ENCODE peak calls at places on chromosomes 6 and 20, in seven cellular contexts. One of them, this sample, is unnamed.

GRCh38 chr6:149716584-149716983 is 1.3 kb downstream of the LATS1 start:
- DNase-seq in NCI-H1105: no peak
- DNase-seq in adipocyte: peak
- DNase-seq in skeletal muscle cell: no peak
- DNase-seq in AG10803: no peak
- DNase-seq in left lobe of liver: no peak
- DNase-seq in hippocampal formation: no peak
- DNase-seq in this sample: no peak

GRCh38 chr6:29627762-29628418 is 5.1 kb downstream of the GABBR1 start:
- DNase-seq in NCI-H1105: peak
- DNase-seq in adipocyte: peak
- DNase-seq in skeletal muscle cell: peak
- DNase-seq in AG10803: peak
- DNase-seq in left lobe of liver: no peak
- DNase-seq in hippocampal formation: peak
- DNase-seq in this sample: peak

GRCh38 chr6:154606457-154606856 is 96.0 kb upstream of the CNKSR3 start:
- DNase-seq in NCI-H1105: no peak
- DNase-seq in adipocyte: no peak
- DNase-seq in skeletal muscle cell: no peak
- DNase-seq in AG10803: no peak
- DNase-seq in left lobe of liver: no peak
- DNase-seq in hippocampal formation: no peak
- DNase-seq in this sample: no peak

GRCh38 chr20:40519928-40520327 is 169.1 kb downstream of the MAFB start:
- DNase-seq in NCI-H1105: no peak
- DNase-seq in adipocyte: no peak
- DNase-seq in skeletal muscle cell: no peak
- DNase-seq in AG10803: no peak
- DNase-seq in left lobe of liver: no peak
- DNase-seq in hippocampal formation: no peak
- DNase-seq in this sample: no peak

GRCh38 chr6:134198093-134198492 is 119.8 kb downstream of the SGK1 start:
- DNase-seq in NCI-H1105: no peak
- DNase-seq in adipocyte: no peak
- DNase-seq in skeletal muscle cell: no peak
- DNase-seq in AG10803: no peak
- DNase-seq in left lobe of liver: no peak
- DNase-seq in hippocampal formation: no peak
- DNase-seq in this sample: no peak

GRCh38 chr6:7590918-7591302 is 912 bp downstream of the SNRNP48 start:
- DNase-seq in NCI-H1105: no peak
- DNase-seq in adipocyte: peak
- DNase-seq in skeletal muscle cell: no peak
- DNase-seq in AG10803: peak
- DNase-seq in left lobe of liver: peak
- DNase-seq in hippocampal formation: peak
- DNase-seq in this sample: no peak

GRCh38 chr6:129901910-129902309 is 40.8 kb upstream of the TMEM244 start:
- DNase-seq in NCI-H1105: no peak
- DNase-seq in adipocyte: no peak
- DNase-seq in skeletal muscle cell: no peak
- DNase-seq in AG10803: no peak
- DNase-seq in left lobe of liver: no peak
- DNase-seq in hippocampal formation: no peak
- DNase-seq in this sample: no peak

GRCh38 chr6:7153807-7154206 is 46.0 kb downstream of the RREB1 start:
- DNase-seq in NCI-H1105: no peak
- DNase-seq in adipocyte: no peak
- DNase-seq in skeletal muscle cell: no peak
- DNase-seq in AG10803: no peak
- DNase-seq in left lobe of liver: no peak
- DNase-seq in hippocampal formation: no peak
- DNase-seq in this sample: peak

GRCh38 chr6:19988555-19988954 is 151.4 kb downstream of the ID4 start:
- DNase-seq in NCI-H1105: no peak
- DNase-seq in adipocyte: peak
- DNase-seq in skeletal muscle cell: no peak
- DNase-seq in AG10803: peak
- DNase-seq in left lobe of liver: no peak
- DNase-seq in hippocampal formation: no peak
- DNase-seq in this sample: no peak

GRCh38 chr6:151842816-151843215 is 35.3 kb downstream of the ESR1 start:
- DNase-seq in NCI-H1105: no peak
- DNase-seq in adipocyte: no peak
- DNase-seq in skeletal muscle cell: no peak
- DNase-seq in AG10803: peak
- DNase-seq in left lobe of liver: no peak
- DNase-seq in hippocampal formation: no peak
- DNase-seq in this sample: no peak

GRCh38 chr6:69917834-69918233 is 51.5 kb downstream of the COL19A1 start:
- DNase-seq in NCI-H1105: no peak
- DNase-seq in adipocyte: peak
- DNase-seq in skeletal muscle cell: peak
- DNase-seq in AG10803: peak
- DNase-seq in left lobe of liver: no peak
- DNase-seq in hippocampal formation: no peak
- DNase-seq in this sample: no peak

GRCh38 chr6:22447862-22448261 is 121.5 kb upstream of the HDGFL1 start:
- DNase-seq in NCI-H1105: no peak
- DNase-seq in adipocyte: peak
- DNase-seq in skeletal muscle cell: no peak
- DNase-seq in AG10803: no peak
- DNase-seq in left lobe of liver: no peak
- DNase-seq in hippocampal formation: no peak
- DNase-seq in this sample: no peak

GRCh38 chr6:42137192-42137753 is 5.1 kb downstream of the C6orf132 start:
- DNase-seq in NCI-H1105: no peak
- DNase-seq in adipocyte: no peak
- DNase-seq in skeletal muscle cell: no peak
- DNase-seq in AG10803: no peak
- DNase-seq in left lobe of liver: no peak
- DNase-seq in hippocampal formation: no peak
- DNase-seq in this sample: no peak

GRCh38 chr20:42886046-42886445 is 303.7 kb downstream of the PTPRT start:
- DNase-seq in NCI-H1105: no peak
- DNase-seq in adipocyte: no peak
- DNase-seq in skeletal muscle cell: no peak
- DNase-seq in AG10803: no peak
- DNase-seq in left lobe of liver: no peak
- DNase-seq in hippocampal formation: no peak
- DNase-seq in this sample: no peak

GRCh38 chr6:37456816-37457560 is 24.0 kb downstream of the CMTR1 start:
- DNase-seq in NCI-H1105: no peak
- DNase-seq in adipocyte: peak
- DNase-seq in skeletal muscle cell: peak
- DNase-seq in AG10803: peak
- DNase-seq in left lobe of liver: no peak
- DNase-seq in hippocampal formation: no peak
- DNase-seq in this sample: no peak

GRCh38 chr6:54419885-54420284 is 111.6 kb downstream of the TINAG start:
- DNase-seq in NCI-H1105: no peak
- DNase-seq in adipocyte: peak
- DNase-seq in skeletal muscle cell: peak
- DNase-seq in AG10803: peak
- DNase-seq in left lobe of liver: no peak
- DNase-seq in hippocampal formation: no peak
- DNase-seq in this sample: no peak

GRCh38 chr6:129280719-129281118 is 397.8 kb downstream of the LAMA2 start:
- DNase-seq in NCI-H1105: peak
- DNase-seq in adipocyte: no peak
- DNase-seq in skeletal muscle cell: no peak
- DNase-seq in AG10803: no peak
- DNase-seq in left lobe of liver: no peak
- DNase-seq in hippocampal formation: no peak
- DNase-seq in this sample: no peak

GRCh38 chr20:37938181-37938775 is 35.4 kb downstream of the VSTM2L start:
- DNase-seq in NCI-H1105: no peak
- DNase-seq in adipocyte: no peak
- DNase-seq in skeletal muscle cell: no peak
- DNase-seq in AG10803: no peak
- DNase-seq in left lobe of liver: no peak
- DNase-seq in hippocampal formation: no peak
- DNase-seq in this sample: no peak

GRCh38 chr20:59789641-59790040 is 143.8 kb downstream of the SYCP2 start:
- DNase-seq in NCI-H1105: no peak
- DNase-seq in adipocyte: no peak
- DNase-seq in skeletal muscle cell: no peak
- DNase-seq in AG10803: no peak
- DNase-seq in left lobe of liver: peak
- DNase-seq in hippocampal formation: no peak
- DNase-seq in this sample: peak

GRCh38 chr6:2221724-2222274 is 23.6 kb downstream of the GMDS start:
- DNase-seq in NCI-H1105: no peak
- DNase-seq in adipocyte: no peak
- DNase-seq in skeletal muscle cell: no peak
- DNase-seq in AG10803: no peak
- DNase-seq in left lobe of liver: no peak
- DNase-seq in hippocampal formation: no peak
- DNase-seq in this sample: no peak

GRCh38 chr6:28208180-28208659 is 16.9 kb upstream of the ZSCAN9 start:
- DNase-seq in NCI-H1105: no peak
- DNase-seq in adipocyte: peak
- DNase-seq in skeletal muscle cell: no peak
- DNase-seq in AG10803: no peak
- DNase-seq in left lobe of liver: no peak
- DNase-seq in hippocampal formation: no peak
- DNase-seq in this sample: no peak

GRCh38 chr20:45957021-45957941 is 14.7 kb downstream of the ZNF335 start:
- DNase-seq in NCI-H1105: no peak
- DNase-seq in adipocyte: no peak
- DNase-seq in skeletal muscle cell: no peak
- DNase-seq in AG10803: no peak
- DNase-seq in left lobe of liver: no peak
- DNase-seq in hippocampal formation: no peak
- DNase-seq in this sample: no peak

GRCh38 chr6:10297825-10298224 is 117.0 kb downstream of the TFAP2A start:
- DNase-seq in NCI-H1105: no peak
- DNase-seq in adipocyte: peak
- DNase-seq in skeletal muscle cell: no peak
- DNase-seq in AG10803: peak
- DNase-seq in left lobe of liver: no peak
- DNase-seq in hippocampal formation: no peak
- DNase-seq in this sample: no peak

GRCh38 chr6:145813285-145814034 is 1.1 kb downstream of the FBXO30 start:
- DNase-seq in NCI-H1105: peak
- DNase-seq in adipocyte: peak
- DNase-seq in skeletal muscle cell: peak
- DNase-seq in AG10803: peak
- DNase-seq in left lobe of liver: no peak
- DNase-seq in hippocampal formation: no peak
- DNase-seq in this sample: no peak

GRCh38 chr6:153145591-153145990 is 14.5 kb upstream of the RGS17 start:
- DNase-seq in NCI-H1105: peak
- DNase-seq in adipocyte: no peak
- DNase-seq in skeletal muscle cell: no peak
- DNase-seq in AG10803: no peak
- DNase-seq in left lobe of liver: no peak
- DNase-seq in hippocampal formation: no peak
- DNase-seq in this sample: no peak

GRCh38 chr6:2531426-2532208 is 219.1 kb downstream of the MYLK4 start:
- DNase-seq in NCI-H1105: no peak
- DNase-seq in adipocyte: peak
- DNase-seq in skeletal muscle cell: peak
- DNase-seq in AG10803: peak
- DNase-seq in left lobe of liver: no peak
- DNase-seq in hippocampal formation: no peak
- DNase-seq in this sample: no peak

GRCh38 chr6:152271681-152272464 is 365.3 kb downstream of the SYNE1 start:
- DNase-seq in NCI-H1105: no peak
- DNase-seq in adipocyte: peak
- DNase-seq in skeletal muscle cell: no peak
- DNase-seq in AG10803: peak
- DNase-seq in left lobe of liver: no peak
- DNase-seq in hippocampal formation: peak
- DNase-seq in this sample: no peak

GRCh38 chr6:116371384-116372209 is 850 bp downstream of the DSE start:
- DNase-seq in NCI-H1105: no peak
- DNase-seq in adipocyte: peak
- DNase-seq in skeletal muscle cell: peak
- DNase-seq in AG10803: peak
- DNase-seq in left lobe of liver: peak
- DNase-seq in hippocampal formation: peak
- DNase-seq in this sample: peak

GRCh38 chr6:88141641-88142298 is 24.4 kb downstream of the CNR1 start:
- DNase-seq in NCI-H1105: no peak
- DNase-seq in adipocyte: no peak
- DNase-seq in skeletal muscle cell: no peak
- DNase-seq in AG10803: no peak
- DNase-seq in left lobe of liver: no peak
- DNase-seq in hippocampal formation: no peak
- DNase-seq in this sample: no peak

GRCh38 chr20:61120595-61121515 is 131.2 kb upstream of the CDH4 start:
- DNase-seq in NCI-H1105: peak
- DNase-seq in adipocyte: peak
- DNase-seq in skeletal muscle cell: peak
- DNase-seq in AG10803: peak
- DNase-seq in left lobe of liver: no peak
- DNase-seq in hippocampal formation: no peak
- DNase-seq in this sample: peak

GRCh38 chr20:14790771-14791517 is 453.5 kb upstream of the FLRT3 start:
- DNase-seq in NCI-H1105: no peak
- DNase-seq in adipocyte: peak
- DNase-seq in skeletal muscle cell: peak
- DNase-seq in AG10803: peak
- DNase-seq in left lobe of liver: no peak
- DNase-seq in hippocampal formation: no peak
- DNase-seq in this sample: no peak

GRCh38 chr20:34578521-34579147 is 20.1 kb downstream of the MAP1LC3A start:
- DNase-seq in NCI-H1105: no peak
- DNase-seq in adipocyte: no peak
- DNase-seq in skeletal muscle cell: no peak
- DNase-seq in AG10803: no peak
- DNase-seq in left lobe of liver: no peak
- DNase-seq in hippocampal formation: no peak
- DNase-seq in this sample: peak

GRCh38 chr20:36154696-36155628 is at the start of gene EPB41L1:
- DNase-seq in NCI-H1105: no peak
- DNase-seq in adipocyte: peak
- DNase-seq in skeletal muscle cell: no peak
- DNase-seq in AG10803: no peak
- DNase-seq in left lobe of liver: no peak
- DNase-seq in hippocampal formation: peak
- DNase-seq in this sample: no peak

GRCh38 chr6:121592955-121593665 is 157.7 kb downstream of the GJA1 start:
- DNase-seq in NCI-H1105: peak
- DNase-seq in adipocyte: peak
- DNase-seq in skeletal muscle cell: no peak
- DNase-seq in AG10803: peak
- DNase-seq in left lobe of liver: no peak
- DNase-seq in hippocampal formation: no peak
- DNase-seq in this sample: no peak

GRCh38 chr6:125957845-125958244 is 1.3 kb downstream of the HINT3 start:
- DNase-seq in NCI-H1105: no peak
- DNase-seq in adipocyte: peak
- DNase-seq in skeletal muscle cell: no peak
- DNase-seq in AG10803: peak
- DNase-seq in left lobe of liver: no peak
- DNase-seq in hippocampal formation: no peak
- DNase-seq in this sample: no peak

GRCh38 chr6:138012682-138013081 is 94.5 kb downstream of the PERP start:
- DNase-seq in NCI-H1105: no peak
- DNase-seq in adipocyte: no peak
- DNase-seq in skeletal muscle cell: no peak
- DNase-seq in AG10803: no peak
- DNase-seq in left lobe of liver: no peak
- DNase-seq in hippocampal formation: no peak
- DNase-seq in this sample: no peak

This sample was measured in osteocyte.